ENCODE peak calls at places on chromosomes 1 and 21, in eight cellular contexts. One of them, this sample, is unnamed.

GRCh38 chr1:171426645-171427044 is 58.7 kb upstream of the PRRC2C start:
- DNase-seq in astrocyte of the spinal cord: no peak
- DNase-seq in naive thymus-derived CD4-positive, alpha-beta T cell: no peak
- DNase-seq in NCI-H345: no peak
- DNase-seq in memory B cell: no peak
- DNase-seq in A673: no peak
- DNase-seq in Kasumi-1: no peak
- DNase-seq in AML-193: no peak
- DNase-seq in this sample: no peak

GRCh38 chr1:116167625-116168276 is 56.6 kb downstream of the MAB21L3 start:
- DNase-seq in astrocyte of the spinal cord: no peak
- DNase-seq in naive thymus-derived CD4-positive, alpha-beta T cell: no peak
- DNase-seq in NCI-H345: no peak
- DNase-seq in memory B cell: no peak
- DNase-seq in A673: no peak
- DNase-seq in Kasumi-1: peak
- DNase-seq in AML-193: no peak
- DNase-seq in this sample: no peak

GRCh38 chr1:99533909-99534907 is 111.7 kb upstream of the PALMD start:
- DNase-seq in astrocyte of the spinal cord: no peak
- DNase-seq in naive thymus-derived CD4-positive, alpha-beta T cell: no peak
- DNase-seq in NCI-H345: no peak
- DNase-seq in memory B cell: no peak
- DNase-seq in A673: no peak
- DNase-seq in Kasumi-1: no peak
- DNase-seq in AML-193: no peak
- DNase-seq in this sample: no peak

GRCh38 chr1:110007458-110007857 is 22.9 kb downstream of the AHCYL1 start:
- DNase-seq in astrocyte of the spinal cord: no peak
- DNase-seq in naive thymus-derived CD4-positive, alpha-beta T cell: no peak
- DNase-seq in NCI-H345: no peak
- DNase-seq in memory B cell: no peak
- DNase-seq in A673: peak
- DNase-seq in Kasumi-1: no peak
- DNase-seq in AML-193: no peak
- DNase-seq in this sample: no peak

GRCh38 chr1:4617506-4617905 is 36.9 kb upstream of the AJAP1 start:
- DNase-seq in astrocyte of the spinal cord: no peak
- DNase-seq in naive thymus-derived CD4-positive, alpha-beta T cell: no peak
- DNase-seq in NCI-H345: no peak
- DNase-seq in memory B cell: no peak
- DNase-seq in A673: no peak
- DNase-seq in Kasumi-1: no peak
- DNase-seq in AML-193: no peak
- DNase-seq in this sample: no peak

GRCh38 chr1:147391114-147391513 is 148.6 kb downstream of the CHD1L start:
- DNase-seq in astrocyte of the spinal cord: no peak
- DNase-seq in naive thymus-derived CD4-positive, alpha-beta T cell: no peak
- DNase-seq in NCI-H345: no peak
- DNase-seq in memory B cell: no peak
- DNase-seq in A673: no peak
- DNase-seq in Kasumi-1: no peak
- DNase-seq in AML-193: no peak
- DNase-seq in this sample: no peak

GRCh38 chr1:21520899-21521716 is 11.9 kb downstream of the ALPL start:
- DNase-seq in astrocyte of the spinal cord: peak
- DNase-seq in naive thymus-derived CD4-positive, alpha-beta T cell: no peak
- DNase-seq in NCI-H345: no peak
- DNase-seq in memory B cell: no peak
- DNase-seq in A673: no peak
- DNase-seq in Kasumi-1: no peak
- DNase-seq in AML-193: no peak
- DNase-seq in this sample: no peak

GRCh38 chr1:112692681-112693080 is 14.2 kb downstream of the RHOC start:
- DNase-seq in astrocyte of the spinal cord: no peak
- DNase-seq in naive thymus-derived CD4-positive, alpha-beta T cell: no peak
- DNase-seq in NCI-H345: no peak
- DNase-seq in memory B cell: no peak
- DNase-seq in A673: no peak
- DNase-seq in Kasumi-1: no peak
- DNase-seq in AML-193: no peak
- DNase-seq in this sample: no peak

GRCh38 chr1:6653651-6654290 is 29.1 kb downstream of the THAP3 start:
- DNase-seq in astrocyte of the spinal cord: no peak
- DNase-seq in naive thymus-derived CD4-positive, alpha-beta T cell: no peak
- DNase-seq in NCI-H345: no peak
- DNase-seq in memory B cell: no peak
- DNase-seq in A673: peak
- DNase-seq in Kasumi-1: no peak
- DNase-seq in AML-193: no peak
- DNase-seq in this sample: no peak

GRCh38 chr1:91402023-91402422 is 2.6 kb downstream of the HFM1 start:
- DNase-seq in astrocyte of the spinal cord: peak
- DNase-seq in naive thymus-derived CD4-positive, alpha-beta T cell: no peak
- DNase-seq in NCI-H345: peak
- DNase-seq in memory B cell: no peak
- DNase-seq in A673: peak
- DNase-seq in Kasumi-1: peak
- DNase-seq in AML-193: peak
- DNase-seq in this sample: no peak

GRCh38 chr1:234598974-234599616 is 10.9 kb downstream of the IRF2BP2 start:
- DNase-seq in astrocyte of the spinal cord: no peak
- DNase-seq in naive thymus-derived CD4-positive, alpha-beta T cell: no peak
- DNase-seq in NCI-H345: no peak
- DNase-seq in memory B cell: no peak
- DNase-seq in A673: no peak
- DNase-seq in Kasumi-1: no peak
- DNase-seq in AML-193: peak
- DNase-seq in this sample: peak

GRCh38 chr1:85578321-85579295 is 2.0 kb upstream of the CCN1 start:
- DNase-seq in astrocyte of the spinal cord: peak
- DNase-seq in naive thymus-derived CD4-positive, alpha-beta T cell: no peak
- DNase-seq in NCI-H345: no peak
- DNase-seq in memory B cell: no peak
- DNase-seq in A673: peak
- DNase-seq in Kasumi-1: no peak
- DNase-seq in AML-193: no peak
- DNase-seq in this sample: no peak

GRCh38 chr1:21034725-21035628 is 141.7 kb downstream of the EIF4G3 start:
- DNase-seq in astrocyte of the spinal cord: no peak
- DNase-seq in naive thymus-derived CD4-positive, alpha-beta T cell: no peak
- DNase-seq in NCI-H345: no peak
- DNase-seq in memory B cell: no peak
- DNase-seq in A673: no peak
- DNase-seq in Kasumi-1: no peak
- DNase-seq in AML-193: no peak
- DNase-seq in this sample: no peak

GRCh38 chr21:29771491-29772066 is 168.2 kb downstream of the GRIK1 start:
- DNase-seq in astrocyte of the spinal cord: no peak
- DNase-seq in naive thymus-derived CD4-positive, alpha-beta T cell: no peak
- DNase-seq in NCI-H345: no peak
- DNase-seq in memory B cell: no peak
- DNase-seq in A673: no peak
- DNase-seq in Kasumi-1: no peak
- DNase-seq in AML-193: no peak
- DNase-seq in this sample: no peak

This sample was measured in GF-D8.